ENCODE peak calls at places on chromosomes 5 and 9, in five cellular contexts. W is heart left ventricle, V is GM12891, N is Peyer's patch, X is IMR-90. C is an unnamed sample.

GRCh38 chr9:110472111-110472510 is 107.4 kb downstream of the SVEP1 start:
- DNase-seq in W (no peak), X (no peak), N (no peak), V (no peak), C (no peak)

GRCh38 chr5:143682788-143683419 is 129.1 kb upstream of the HMHB1 start:
- DNase-seq in X (peak), N (no peak), V (no peak), W (no peak), C (no peak)

GRCh38 chr5:179678238-179679013 is 2.4 kb downstream of the CBY3 start:
- DNase-seq in V (peak), W (peak), X (peak), N (peak), C (peak)

GRCh38 chr9:133927041-133927440 is 65.1 kb downstream of the VAV2 start:
- DNase-seq in N (no peak), X (peak), W (no peak), V (no peak), C (no peak)

GRCh38 chr5:68946728-68947127 is 147.1 kb upstream of the SLC30A5 start:
- DNase-seq in X (no peak), W (no peak), N (no peak), V (no peak), C (no peak)

GRCh38 chr5:27463446-27464149 is 425.2 kb upstream of the CDH9 start:
- DNase-seq in N (no peak), V (no peak), W (no peak), X (no peak), C (no peak)

GRCh38 chr9:137417161-137418021 is 5.6 kb downstream of the EXD3 start:
- DNase-seq in X (no peak), W (peak), V (no peak), N (no peak), C (no peak)

GRCh38 chr5:137627293-137627692 is 108.6 kb downstream of the KLHL3 start:
- DNase-seq in N (no peak), V (no peak), W (no peak), X (no peak), C (no peak)

GRCh38 chr9:77803423-77803822 is 155.3 kb upstream of the GNA14 start:
- DNase-seq in W (no peak), V (no peak), N (no peak), X (no peak), C (no peak)

GRCh38 chr9:135329571-135330306 is 149.8 kb upstream of the PPP1R26 start:
- DNase-seq in W (no peak), X (no peak), V (no peak), N (no peak), C (no peak)

GRCh38 chr9:104494808-104495207 is 9.3 kb upstream of the OR13F1 start:
- DNase-seq in X (no peak), V (no peak), N (no peak), W (no peak), C (no peak)

GRCh38 chr5:137122075-137122474 is 377.1 kb downstream of the SPOCK1 start:
- DNase-seq in W (no peak), X (peak), V (no peak), N (no peak), C (no peak)

GRCh38 chr9:128809831-128810230 is 8.5 kb upstream of the ENDOG start:
- DNase-seq in N (no peak), V (no peak), W (no peak), X (no peak), C (no peak)

GRCh38 chr9:128808543-128808942 is 9.8 kb upstream of the ENDOG start:
- DNase-seq in W (no peak), N (no peak), X (no peak), V (no peak), C (no peak)

GRCh38 chr9:128805661-128806060 is 12.6 kb upstream of the ENDOG start:
- DNase-seq in X (no peak), V (no peak), W (no peak), N (no peak), C (no peak)

GRCh38 chr9:128809036-128809599 is 9.2 kb upstream of the ENDOG start:
- DNase-seq in W (no peak), X (no peak), N (no peak), V (no peak), C (no peak)

GRCh38 chr9:128807827-128808226 is 10.5 kb upstream of the ENDOG start:
- DNase-seq in N (no peak), X (no peak), V (no peak), W (no peak), C (no peak)
- TF ChIP-seq POLR2A in N (no peak), X (no peak), V (no peak), W (no peak), C (no peak)

GRCh38 chr5:109689740-109690455 is at the start of gene MAN2A1:
- DNase-seq in V (peak), W (peak), X (peak), N (peak), C (peak)

GRCh38 chr5:109692011-109692410 is 2.3 kb downstream of the MAN2A1 start:
- DNase-seq in X (peak), W (no peak), N (no peak), V (no peak), C (no peak)

GRCh38 chr5:109688999-109689739 is 558 bp upstream of the MAN2A1 start:
- DNase-seq in N (peak), X (peak), V (peak), W (peak), C (peak)

GRCh38 chr5:109691248-109691574 is 1.5 kb downstream of the MAN2A1 start:
- DNase-seq in X (no peak), W (no peak), V (no peak), N (no peak), C (no peak)

DNA sequence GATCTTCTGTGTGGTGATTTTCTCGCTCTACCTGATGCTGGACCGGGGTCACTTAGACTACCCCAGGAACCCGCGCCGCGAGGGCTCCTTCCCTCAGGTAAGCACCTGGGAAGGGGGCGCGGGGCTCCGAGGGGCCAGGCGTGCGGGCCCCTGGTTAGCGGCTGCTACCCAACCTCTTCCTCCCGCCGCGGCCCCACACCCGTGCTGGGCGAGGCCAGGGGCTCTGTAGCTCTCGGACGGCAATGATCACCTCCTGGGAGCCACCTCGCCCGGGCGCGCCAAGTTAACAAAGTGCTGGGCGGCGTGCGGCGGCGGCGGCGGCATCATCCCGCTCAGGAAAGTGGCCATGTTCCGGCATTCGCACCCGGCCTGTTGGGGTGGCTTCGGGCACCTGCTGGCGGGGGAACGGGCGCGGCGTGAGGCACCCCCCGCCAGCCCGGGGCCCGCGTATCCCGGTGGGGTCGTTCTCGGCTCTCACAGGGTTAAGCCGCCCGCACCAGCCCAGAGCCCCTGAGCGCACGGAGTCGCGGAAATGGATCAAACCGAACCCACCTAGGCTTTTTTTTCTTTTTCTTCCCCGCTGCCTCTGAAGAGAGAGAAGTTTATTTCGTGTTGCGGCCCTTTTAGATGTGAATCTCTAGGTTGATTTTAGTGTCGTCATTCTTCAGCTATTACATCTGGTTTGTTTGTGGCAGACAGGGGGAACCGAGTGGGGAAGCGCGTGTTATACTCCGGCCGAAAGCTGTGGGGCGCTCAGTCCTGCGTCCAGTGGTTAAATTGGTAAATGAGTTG is 925 bp downstream of the MAN2A1 start:
- DNase-seq in W (peak), N (peak), X (peak), V (peak), C (no peak)
- TF ChIP-seq POLR2A in W (no peak), N (no peak), X (no peak), V (no peak), C (no peak)

GRCh38 chr9:33164138-33164809 is 2.9 kb downstream of the B4GALT1 start:
- DNase-seq in V (no peak), W (no peak), X (no peak), N (peak), C (no peak)
- TF ChIP-seq POLR2A in V (no peak), W (no peak), X (no peak), N (no peak), C (no peak)

DNA sequence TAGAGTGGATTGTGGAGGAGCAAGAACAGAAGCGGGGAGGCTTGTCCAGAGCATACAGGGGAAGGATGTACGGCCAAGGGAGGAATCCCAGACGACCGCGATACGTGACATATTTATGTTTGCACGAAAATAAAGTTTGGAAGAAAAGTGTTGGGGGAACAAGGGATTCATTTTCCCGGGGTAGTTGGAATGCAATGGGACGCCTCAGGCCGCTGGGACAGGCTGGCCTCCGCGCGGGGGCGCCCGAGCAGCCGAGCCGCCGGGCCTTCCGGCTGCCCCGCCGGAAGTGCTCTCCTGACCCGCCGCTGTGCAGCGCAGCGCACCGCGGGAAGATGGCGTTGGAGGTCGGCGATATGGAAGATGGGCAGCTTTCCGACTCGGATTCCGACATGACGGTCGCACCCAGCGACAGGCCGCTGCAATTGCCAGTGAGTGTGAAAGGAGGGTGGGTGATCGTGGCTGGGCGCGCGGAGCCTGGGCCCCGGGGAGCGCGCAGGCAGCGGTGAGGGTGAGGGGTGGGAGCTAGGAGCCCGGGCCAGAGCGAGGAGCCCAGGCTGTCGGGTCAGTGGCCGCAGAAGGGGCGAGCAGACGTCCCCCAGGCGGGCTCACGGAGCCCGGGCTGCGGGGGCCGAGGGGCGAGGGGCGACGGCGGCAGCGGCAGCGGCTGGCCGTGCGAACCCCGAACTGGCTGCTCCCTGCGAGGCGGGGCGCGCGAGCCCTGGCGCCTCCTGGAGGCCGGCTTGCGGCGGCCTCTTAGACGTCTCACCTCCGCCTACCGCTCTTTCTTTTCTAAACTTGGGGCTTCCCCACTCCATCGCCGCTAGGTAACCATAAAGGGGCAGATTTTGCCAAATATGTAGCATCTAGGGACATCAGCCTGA is at the start of gene PHAX:
- DNase-seq in X (peak), N (peak), V (peak), W (peak), C (no peak)
- TF ChIP-seq POLR2A in X (peak), N (no peak), V (peak), W (no peak), C (no peak)

GRCh38 chr9:4563105-4563504 is 72.8 kb downstream of the SLC1A1 start:
- DNase-seq in X (no peak), N (no peak), V (no peak), W (no peak), C (no peak)

GRCh38 chr9:4555251-4555650 is 65.0 kb downstream of the SLC1A1 start:
- DNase-seq in X (peak), W (peak), N (no peak), V (no peak), C (no peak)

GRCh38 chr9:4558599-4558998 is 68.3 kb downstream of the SLC1A1 start:
- DNase-seq in N (no peak), X (no peak), W (no peak), V (no peak), C (no peak)

GRCh38 chr9:4553951-4554381 is 63.7 kb downstream of the SLC1A1 start:
- DNase-seq in X (peak), W (peak), V (no peak), N (no peak), C (no peak)

DNA sequence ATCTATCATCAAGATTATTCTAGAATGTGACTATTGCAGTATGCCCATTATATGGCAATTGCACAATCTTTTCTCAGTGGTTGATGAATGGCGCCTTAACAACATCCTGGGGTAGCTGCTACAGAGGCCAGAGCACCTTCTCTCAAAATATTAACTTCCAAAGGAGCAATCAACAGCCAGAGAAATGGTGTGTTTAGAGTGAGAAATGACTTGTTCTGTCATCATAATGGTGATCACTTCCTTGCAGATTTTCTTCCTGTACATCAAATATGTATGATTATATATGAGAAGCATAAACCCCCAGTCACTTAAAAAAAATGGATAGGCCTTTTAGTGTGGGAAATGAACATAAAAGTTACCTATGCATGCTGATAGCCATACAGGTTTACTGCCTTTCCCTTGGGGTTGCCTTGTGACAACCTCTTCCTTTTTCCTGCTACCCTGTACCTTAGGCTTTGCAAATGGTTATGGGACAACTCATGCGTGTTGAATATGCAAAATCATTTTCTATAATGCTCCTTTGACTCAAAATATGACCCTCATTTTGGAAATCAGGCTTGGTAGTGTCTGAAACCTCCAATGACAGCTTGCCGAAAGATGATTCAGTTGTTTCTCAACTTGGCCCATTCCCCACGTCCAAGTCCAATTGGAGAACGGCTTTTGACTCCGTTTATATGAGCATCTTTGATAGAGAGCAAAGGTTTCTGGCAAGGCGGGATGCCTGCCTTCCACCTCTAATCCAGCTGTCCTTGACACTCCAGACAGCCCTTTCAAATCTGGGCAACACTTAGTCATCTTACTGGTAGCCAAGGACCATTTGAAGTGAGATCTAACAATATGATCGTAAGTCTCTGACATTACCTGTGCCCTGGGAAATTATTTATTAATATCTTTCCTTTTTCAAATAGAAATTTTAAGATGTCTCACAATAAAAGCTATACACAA is 69.2 kb downstream of the SLC1A1 start:
- DNase-seq in N (no peak), V (peak), W (no peak), X (no peak), C (no peak)
- TF ChIP-seq POLR2A in N (no peak), V (no peak), W (no peak), X (no peak), C (no peak)

GRCh38 chr9:23215688-23216087 is 610.4 kb downstream of the ELAVL2 start:
- DNase-seq in X (no peak), W (no peak), N (no peak), V (no peak), C (no peak)

GRCh38 chr9:23220957-23221356 is 605.1 kb downstream of the ELAVL2 start:
- DNase-seq in W (no peak), N (no peak), V (no peak), X (no peak), C (no peak)

GRCh38 chr9:23220171-23220570 is 605.9 kb downstream of the ELAVL2 start:
- DNase-seq in X (no peak), V (no peak), N (no peak), W (no peak), C (no peak)

GRCh38 chr9:23219471-23219870 is 606.6 kb downstream of the ELAVL2 start:
- DNase-seq in V (no peak), W (no peak), X (no peak), N (no peak), C (no peak)
- TF ChIP-seq POLR2A in V (no peak), W (no peak), X (no peak), N (no peak), C (no peak)

GRCh38 chr5:14166437-14166836 is 23.3 kb downstream of the TRIO start:
- DNase-seq in W (no peak), X (no peak), V (no peak), N (no peak), C (no peak)

GRCh38 chr5:14167211-14167845 is 24.2 kb downstream of the TRIO start:
- DNase-seq in X (peak), W (no peak), V (no peak), N (no peak), C (no peak)

GRCh38 chr5:14171091-14171490 is 27.9 kb downstream of the TRIO start:
- DNase-seq in X (peak), V (no peak), W (no peak), N (no peak), C (no peak)

GRCh38 chr5:14168139-14168792 is 25.1 kb downstream of the TRIO start:
- DNase-seq in W (no peak), N (no peak), X (peak), V (no peak), C (no peak)

DNA sequence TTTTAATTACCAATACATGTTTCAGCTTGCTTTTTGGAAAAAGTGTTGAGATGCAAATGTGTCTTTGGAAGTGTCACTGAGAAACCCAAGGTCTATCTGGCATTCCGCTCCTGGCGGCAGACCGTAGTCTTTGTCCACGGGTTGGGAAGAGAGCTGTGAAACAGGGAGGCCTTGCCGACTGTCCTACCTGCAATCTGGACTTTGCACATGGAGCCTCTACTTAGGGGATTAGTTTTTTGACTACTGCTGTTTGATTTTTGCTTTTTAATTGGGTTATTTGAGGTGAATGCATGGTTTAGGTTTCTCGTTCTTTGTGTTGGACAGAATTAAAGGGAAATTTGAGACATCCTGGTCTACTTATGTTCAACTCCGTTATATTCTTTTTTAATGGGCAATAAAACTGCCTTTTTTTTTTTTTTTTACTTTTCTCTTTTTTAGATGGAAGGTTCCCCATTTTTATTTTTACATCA is 25.7 kb downstream of the TRIO start:
- DNase-seq in N (no peak), W (no peak), V (no peak), X (no peak), C (no peak)
- TF ChIP-seq POLR2A in N (no peak), W (no peak), V (no peak), X (no peak), C (no peak)

GRCh38 chr5:168317521-168318147 is 26.2 kb downstream of the WWC1 start:
- DNase-seq in X (peak), V (no peak), W (no peak), N (no peak), C (no peak)
- TF ChIP-seq POLR2A in X (no peak), V (no peak), W (no peak), N (no peak), C (no peak)

DNA sequence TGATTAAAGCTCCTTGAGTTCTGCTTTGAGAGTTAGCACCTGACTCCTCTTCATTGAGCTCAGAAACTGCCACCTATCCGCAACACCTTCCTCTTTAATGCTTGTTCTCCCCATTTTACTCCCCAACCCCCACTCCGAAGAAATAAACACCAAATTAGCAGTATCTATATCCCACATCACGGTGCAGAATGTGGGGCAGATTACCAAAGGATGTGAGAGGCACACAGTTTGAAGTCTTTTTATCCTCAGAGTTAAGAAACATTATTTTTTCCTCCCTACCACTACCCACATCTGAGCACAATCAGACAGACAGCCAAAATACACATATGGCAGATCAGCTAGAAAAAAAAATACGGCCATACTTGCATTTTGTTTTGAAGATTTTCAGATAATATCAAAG is 26.1 kb upstream of the IL7R start:
- DNase-seq in W (no peak), V (no peak), N (peak), X (no peak), C (no peak)
- TF ChIP-seq POLR2A in W (no peak), V (no peak), N (no peak), X (no peak), C (no peak)